ENCODE peak calls at places on chromosomes 4 and X, in nine cellular contexts. R is D341Med, L is retina, S is aorta, M is tibial artery, A is NCI-H460, B is left cardiac atrium, Z is AG04449, P is ACHN. T is an unnamed sample.

GRCh38 chr4:47716017-47716416 is 121.8 kb downstream of the CORIN start:
- DNase-seq in R (no peak), L (no peak), B (no peak), M (no peak), Z (no peak), S (no peak), A (no peak), P (no peak), T (no peak)

GRCh38 chrX:24081661-24082154 is 27.0 kb downstream of the EIF2S3 start:
- DNase-seq in L (peak; percentile 28), P (peak; percentile 61), Z (no peak), A (peak; percentile 73), M (peak; percentile 36), B (peak; percentile 46), R (peak; percentile 47), S (peak; percentile 63), T (peak; percentile 59)

GRCh38 chrX:13622565-13622964 is 30.4 kb upstream of the TCEANC start:
- DNase-seq in R (no peak), M (no peak), B (no peak), Z (no peak), A (no peak), S (no peak), L (no peak), P (no peak), T (no peak)

GRCh38 chr4:165207016-165207430 is 338 bp upstream of the KLHL2 start:
- DNase-seq in Z (no peak), A (no peak), L (no peak), R (no peak), B (no peak), M (no peak), S (no peak), P (peak; percentile 26), T (no peak)

GRCh38 chr4:7507381-7507780 is 72.7 kb upstream of the PSAPL1 start:
- DNase-seq in B (no peak), S (no peak), P (no peak), Z (no peak), L (no peak), M (no peak), R (no peak), A (no peak), T (no peak)

GRCh38 chr4:16024009-16024408 is 59.8 kb downstream of the PROM1 start:
- DNase-seq in P (no peak), B (no peak), S (no peak), R (no peak), A (no peak), M (no peak), L (no peak), Z (peak; percentile 44), T (no peak)

GRCh38 chr4:182370491-182370890 is 127.3 kb downstream of the TENM3 start:
- DNase-seq in S (no peak), R (no peak), M (no peak), L (no peak), Z (no peak), P (no peak), A (no peak), B (no peak), T (no peak)

GRCh38 chr4:73437558-73437956 is 1.5 kb downstream of the AFP start:
- DNase-seq in Z (no peak), B (no peak), R (no peak), A (no peak), M (no peak), L (no peak), P (no peak), S (no peak), T (no peak)

GRCh38 chr4:82043809-82044137 is 330.0 kb downstream of the HNRNPD start:
- DNase-seq in B (peak; percentile 17), R (no peak), M (no peak), P (no peak), L (peak; percentile 56), A (no peak), S (no peak), Z (no peak), T (no peak)

GRCh38 chrX:39161856-39162255 is 360.6 kb downstream of the MID1IP1 start:
- DNase-seq in L (no peak), M (no peak), R (no peak), S (no peak), P (no peak), B (no peak), Z (no peak), A (no peak), T (no peak)

GRCh38 chr4:81504685-81505598 is 33.2 kb upstream of the RASGEF1B start:
- DNase-seq in M (peak; percentile 84), R (peak; percentile 50), B (peak; percentile 74), L (no peak), S (peak; percentile 91), P (no peak), Z (no peak), A (no peak), T (peak; percentile 70)

GRCh38 chrX:97230948-97231347 is 347.2 kb downstream of the RPA4 start:
- DNase-seq in P (no peak), R (no peak), L (no peak), Z (no peak), B (no peak), S (no peak), M (no peak), A (no peak), T (no peak)

GRCh38 chr4:143017210-143017609 is 167.5 kb upstream of the USP38 start:
- DNase-seq in Z (no peak), S (no peak), P (no peak), A (no peak), B (no peak), L (no peak), R (no peak), M (no peak), T (no peak)

GRCh38 chrX:103823591-103823990 is 8.5 kb downstream of the RAB9B start:
- DNase-seq in S (no peak), A (no peak), P (peak; percentile 62), R (no peak), Z (no peak), L (no peak), M (no peak), B (no peak), T (no peak)

GRCh38 chrX:130704053-130705038 is 198.7 kb downstream of the ENOX2 start:
- DNase-seq in B (no peak), Z (no peak), A (no peak), P (peak; percentile 1), L (no peak), R (no peak), S (no peak), M (no peak), T (no peak)

GRCh38 chrX:97525981-97526380 is 642.3 kb downstream of the RPA4 start:
- DNase-seq in L (no peak), M (no peak), R (no peak), P (no peak), A (no peak), B (no peak), Z (no peak), S (no peak), T (no peak)

GRCh38 chrX:9746148-9746880 is 19.3 kb downstream of the GPR143 start:
- DNase-seq in M (no peak), A (no peak), R (no peak), B (no peak), Z (no peak), P (no peak), S (no peak), L (no peak), T (no peak)

GRCh38 chrX:132490086-132490419 is 1.2 kb upstream of the MBNL3 start:
- DNase-seq in P (no peak), L (peak; percentile 57), A (no peak), Z (no peak), B (no peak), M (no peak), R (no peak), S (no peak), T (no peak)

GRCh38 chr4:77232653-77233052 is 75.6 kb downstream of the CCNG2 start:
- DNase-seq in Z (no peak), S (no peak), A (no peak), M (no peak), L (no peak), P (no peak), B (no peak), R (no peak), T (no peak)

GRCh38 chr4:159682996-159683395 is 580.1 kb downstream of the RAPGEF2 start:
- DNase-seq in R (no peak), L (no peak), P (no peak), S (no peak), B (no peak), A (no peak), Z (no peak), M (no peak), T (no peak)

GRCh38 chr4:144338148-144338547 is 197.6 kb upstream of the GYPA start:
- DNase-seq in B (no peak), Z (no peak), R (no peak), L (no peak), M (no peak), P (no peak), S (no peak), A (no peak), T (no peak)

GRCh38 chr4:181148470-181148869 is 1094.7 kb upstream of the TENM3 start:
- DNase-seq in P (no peak), S (no peak), A (no peak), R (no peak), L (no peak), B (no peak), M (no peak), Z (no peak), T (no peak)

GRCh38 chr4:174211611-174212044 is 71.8 kb downstream of the FBXO8 start:
- DNase-seq in Z (no peak), P (no peak), B (no peak), L (peak; percentile 74), A (no peak), R (no peak), M (no peak), S (no peak), T (no peak)

GRCh38 chr4:6962211-6963041 is 52.8 kb downstream of the TBC1D14 start:
- DNase-seq in R (no peak), M (no peak), L (peak; percentile 83), A (no peak), S (no peak), Z (no peak), P (no peak), B (no peak), T (no peak)

GRCh38 chr4:98448923-98449322 is 187.7 kb downstream of the RAP1GDS1 start:
- DNase-seq in A (no peak), Z (no peak), R (no peak), P (no peak), L (no peak), B (no peak), S (no peak), M (no peak), T (no peak)

GRCh38 chr4:76784237-76784636 is 113.7 kb downstream of the SOWAHB start:
- DNase-seq in B (no peak), P (peak; percentile 18), Z (no peak), A (no peak), S (no peak), R (no peak), M (no peak), L (no peak), T (no peak)

GRCh38 chrX:46628406-46629371 is 55.1 kb downstream of the CHST7 start:
- DNase-seq in B (peak; percentile 56), L (no peak), R (no peak), P (no peak), M (peak; percentile 80), A (no peak), S (peak; percentile 55), Z (no peak), T (no peak)

GRCh38 chr4:122614621-122615020 is 6.2 kb downstream of the IL21 start:
- DNase-seq in R (no peak), P (no peak), M (no peak), Z (no peak), S (no peak), A (no peak), L (no peak), B (no peak), T (no peak)

GRCh38 chrX:13051529-13052172 is 7.2 kb upstream of the FAM9C start:
- DNase-seq in A (no peak), P (no peak), B (peak; percentile 31), R (no peak), Z (no peak), L (no peak), S (no peak), M (no peak), T (no peak)

T was measured in left colon.